ENCODE peak calls at places on chromosome 14, in six cellular contexts. One of them, this sample, is unnamed.

GRCh38 chr14:65250162-65250495 is 147.8 kb upstream of the MAX start:
- DNase-seq in SK-N-SH: no peak
- DNase-seq in HepG2: no peak
- DNase-seq in GM12878: no peak
- DNase-seq in H1: no peak
- DNase-seq in K562: no peak
- DNase-seq in this sample: no peak

GRCh38 chr14:103400537-103400936 is 15.3 kb downstream of the MARK3 start:
- DNase-seq in SK-N-SH: no peak
- DNase-seq in HepG2: no peak
- DNase-seq in GM12878: no peak
- DNase-seq in H1: no peak
- DNase-seq in K562: no peak
- DNase-seq in this sample: no peak

GRCh38 chr14:101508948-101509729 is 52.2 kb upstream of the DIO3 start:
- DNase-seq in SK-N-SH: no peak
- DNase-seq in HepG2: no peak
- DNase-seq in GM12878: no peak
- DNase-seq in H1: no peak
- DNase-seq in K562: no peak
- DNase-seq in this sample: no peak

GRCh38 chr14:68651652-68652432 is 141.0 kb downstream of the ZFP36L1 start:
- DNase-seq in SK-N-SH: no peak
- DNase-seq in HepG2: no peak
- DNase-seq in GM12878: no peak
- DNase-seq in H1: no peak
- DNase-seq in K562: peak
- DNase-seq in this sample: no peak

GRCh38 chr14:74402264-74403251 is 23.5 kb downstream of the SYNDIG1L start:
- DNase-seq in SK-N-SH: peak
- DNase-seq in HepG2: no peak
- DNase-seq in GM12878: no peak
- DNase-seq in H1: no peak
- DNase-seq in K562: no peak
- DNase-seq in this sample: no peak

GRCh38 chr14:105931808-105932483 is 405.6 kb downstream of the TMEM121 start:
- DNase-seq in SK-N-SH: peak
- DNase-seq in HepG2: no peak
- DNase-seq in GM12878: no peak
- DNase-seq in H1: no peak
- DNase-seq in K562: peak
- DNase-seq in this sample: no peak

GRCh38 chr14:54348923-54349615 is 47.7 kb upstream of the CDKN3 start:
- DNase-seq in SK-N-SH: no peak
- DNase-seq in HepG2: no peak
- DNase-seq in GM12878: no peak
- DNase-seq in H1: no peak
- DNase-seq in K562: no peak
- DNase-seq in this sample: no peak

GRCh38 chr14:32430326-32430725 is 101.2 kb downstream of the AKAP6 start:
- DNase-seq in SK-N-SH: no peak
- DNase-seq in HepG2: no peak
- DNase-seq in GM12878: no peak
- DNase-seq in H1: no peak
- DNase-seq in K562: peak
- DNase-seq in this sample: no peak

GRCh38 chr14:22384167-22384549 is 204.9 kb downstream of the DAD1 start:
- DNase-seq in SK-N-SH: no peak
- DNase-seq in HepG2: no peak
- DNase-seq in GM12878: no peak
- DNase-seq in H1: no peak
- DNase-seq in K562: no peak
- DNase-seq in this sample: no peak

GRCh38 chr14:62101650-62102355 is 339.6 kb downstream of the SNAPC1 start:
- DNase-seq in SK-N-SH: no peak
- DNase-seq in HepG2: no peak
- DNase-seq in GM12878: no peak
- DNase-seq in H1: no peak
- DNase-seq in K562: no peak
- DNase-seq in this sample: no peak

GRCh38 chr14:101666264-101666663 is 95.2 kb upstream of the PPP2R5C start:
- DNase-seq in SK-N-SH: no peak
- DNase-seq in HepG2: no peak
- DNase-seq in GM12878: no peak
- DNase-seq in H1: no peak
- DNase-seq in K562: no peak
- DNase-seq in this sample: no peak

GRCh38 chr14:103362780-103363179 is 22.4 kb upstream of the MARK3 start:
- DNase-seq in SK-N-SH: no peak
- DNase-seq in HepG2: no peak
- DNase-seq in GM12878: no peak
- DNase-seq in H1: no peak
- DNase-seq in K562: peak
- DNase-seq in this sample: no peak

GRCh38 chr14:73795974-73796373 is 55.7 kb upstream of the PTGR2 start:
- DNase-seq in SK-N-SH: no peak
- DNase-seq in HepG2: peak
- DNase-seq in GM12878: no peak
- DNase-seq in H1: no peak
- DNase-seq in K562: no peak
- DNase-seq in this sample: no peak

GRCh38 chr14:65329911-65330310 is 82.6 kb upstream of the FUT8 start:
- DNase-seq in SK-N-SH: no peak
- DNase-seq in HepG2: no peak
- DNase-seq in GM12878: no peak
- DNase-seq in H1: no peak
- DNase-seq in K562: peak
- DNase-seq in this sample: no peak

GRCh38 chr14:89185919-89186849 is 230.8 kb downstream of the FOXN3 start:
- DNase-seq in SK-N-SH: no peak
- DNase-seq in HepG2: no peak
- DNase-seq in GM12878: no peak
- DNase-seq in H1: no peak
- DNase-seq in K562: peak
- DNase-seq in this sample: no peak

GRCh38 chr14:63642229-63642611 is 549 bp upstream of the WDR89 start:
- DNase-seq in SK-N-SH: peak
- DNase-seq in HepG2: peak
- DNase-seq in GM12878: peak
- DNase-seq in H1: peak
- DNase-seq in K562: peak
- DNase-seq in this sample: peak
- TF ChIP-seq CTCF in SK-N-SH: no peak
- TF ChIP-seq CTCF in HepG2: no peak
- TF ChIP-seq CTCF in GM12878: no peak
- TF ChIP-seq CTCF in H1: no peak
- TF ChIP-seq CTCF in K562: no peak
- TF ChIP-seq CTCF in this sample: no peak

GRCh38 chr14:30214014-30214413 is 286.4 kb upstream of the PRKD1 start:
- DNase-seq in SK-N-SH: no peak
- DNase-seq in HepG2: no peak
- DNase-seq in GM12878: no peak
- DNase-seq in H1: no peak
- DNase-seq in K562: no peak
- DNase-seq in this sample: no peak
- TF ChIP-seq GABPA in SK-N-SH: no peak
- TF ChIP-seq GABPA in HepG2: no peak
- TF ChIP-seq GABPA in GM12878: no peak
- TF ChIP-seq GABPA in H1: no peak
- TF ChIP-seq GABPA in K562: no peak
- TF ChIP-seq GABPA in this sample: no peak

GRCh38 chr14:95346820-95347219 is 27.1 kb upstream of the CLMN start:
- DNase-seq in SK-N-SH: no peak
- DNase-seq in HepG2: no peak
- DNase-seq in GM12878: no peak
- DNase-seq in H1: no peak
- DNase-seq in K562: no peak
- DNase-seq in this sample: no peak

GRCh38 chr14:95346266-95346665 is 26.6 kb upstream of the CLMN start:
- DNase-seq in SK-N-SH: no peak
- DNase-seq in HepG2: no peak
- DNase-seq in GM12878: no peak
- DNase-seq in H1: no peak
- DNase-seq in K562: no peak
- DNase-seq in this sample: no peak

GRCh38 chr14:95345032-95345431 is 25.3 kb upstream of the CLMN start:
- DNase-seq in SK-N-SH: no peak
- DNase-seq in HepG2: no peak
- DNase-seq in GM12878: no peak
- DNase-seq in H1: no peak
- DNase-seq in K562: no peak
- DNase-seq in this sample: no peak

GRCh38 chr14:95349241-95349640 is 29.5 kb upstream of the CLMN start:
- DNase-seq in SK-N-SH: no peak
- DNase-seq in HepG2: no peak
- DNase-seq in GM12878: no peak
- DNase-seq in H1: no peak
- DNase-seq in K562: no peak
- DNase-seq in this sample: no peak

DNA sequence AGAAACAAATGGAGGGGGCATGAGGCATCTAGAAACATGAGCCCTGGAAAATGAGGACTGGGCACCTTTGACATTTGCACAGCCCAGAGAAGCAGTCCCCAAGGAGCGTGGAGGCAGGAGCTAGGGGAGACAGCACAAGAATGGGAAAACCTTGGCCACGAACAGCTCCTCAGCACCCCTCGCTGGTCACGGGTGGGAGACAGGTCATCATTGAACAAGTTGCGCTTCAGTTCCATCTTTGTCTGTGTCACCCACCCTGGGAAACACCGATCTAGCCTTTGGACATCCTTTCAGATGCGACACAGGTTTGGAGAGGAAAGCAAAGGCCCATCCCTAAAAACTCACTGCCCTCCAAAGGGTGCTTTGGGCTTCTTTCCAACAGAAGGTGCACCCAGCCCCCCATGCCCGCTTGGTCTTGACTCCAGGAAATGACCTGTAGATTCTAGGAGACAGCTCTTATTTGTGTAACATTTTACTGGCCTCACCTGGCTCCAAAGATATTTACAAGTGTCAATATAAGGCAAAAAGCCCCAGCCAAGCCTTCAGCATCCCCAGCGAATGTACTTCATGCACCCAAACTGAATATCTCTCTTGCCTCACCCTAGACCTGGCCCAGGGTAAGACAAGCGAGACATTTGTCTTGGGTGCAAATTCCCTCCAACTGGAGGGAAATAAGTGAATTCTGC is 28.8 kb upstream of the CLMN start:
- DNase-seq in SK-N-SH: no peak
- DNase-seq in HepG2: no peak
- DNase-seq in GM12878: no peak
- DNase-seq in H1: no peak
- DNase-seq in K562: no peak
- DNase-seq in this sample: no peak
- TF ChIP-seq CTCF in SK-N-SH: no peak
- TF ChIP-seq CTCF in HepG2: peak
- TF ChIP-seq CTCF in GM12878: no peak
- TF ChIP-seq CTCF in H1: peak
- TF ChIP-seq CTCF in K562: no peak
- TF ChIP-seq CTCF in this sample: no peak

GRCh38 chr14:104424406-104425072 is 155.0 kb upstream of the C14orf180 start:
- DNase-seq in SK-N-SH: peak
- DNase-seq in HepG2: no peak
- DNase-seq in GM12878: no peak
- DNase-seq in H1: no peak
- DNase-seq in K562: no peak
- DNase-seq in this sample: no peak
- TF ChIP-seq GABPA in SK-N-SH: no peak
- TF ChIP-seq GABPA in HepG2: no peak
- TF ChIP-seq GABPA in GM12878: no peak
- TF ChIP-seq GABPA in H1: no peak
- TF ChIP-seq GABPA in K562: no peak
- TF ChIP-seq GABPA in this sample: no peak

DNA sequence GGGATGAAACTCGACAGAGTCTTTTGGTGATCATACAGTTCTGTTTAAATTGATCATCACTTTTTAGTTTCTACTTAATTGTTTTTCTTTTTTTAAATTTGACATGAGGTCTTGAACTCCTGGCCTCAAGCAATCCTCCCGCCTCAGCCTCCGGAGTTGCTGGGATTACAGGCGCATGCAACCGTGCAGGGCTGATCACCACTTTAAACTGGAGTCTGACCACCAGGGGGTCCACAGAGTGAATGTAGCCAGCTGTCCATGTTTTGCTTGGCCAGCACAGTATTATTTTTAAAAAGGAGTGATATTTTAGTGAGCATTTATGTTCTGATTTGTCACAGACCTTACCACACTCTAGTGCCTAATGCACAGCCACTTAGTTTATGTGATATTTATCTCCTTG is 10.7 kb downstream of the DAAM1 start:
- DNase-seq in SK-N-SH: peak
- DNase-seq in HepG2: no peak
- DNase-seq in GM12878: no peak
- DNase-seq in H1: no peak
- DNase-seq in K562: peak
- DNase-seq in this sample: no peak
- TF ChIP-seq CTCF in SK-N-SH: peak
- TF ChIP-seq CTCF in HepG2: no peak
- TF ChIP-seq CTCF in GM12878: no peak
- TF ChIP-seq CTCF in H1: no peak
- TF ChIP-seq CTCF in K562: no peak
- TF ChIP-seq CTCF in this sample: no peak

DNA sequence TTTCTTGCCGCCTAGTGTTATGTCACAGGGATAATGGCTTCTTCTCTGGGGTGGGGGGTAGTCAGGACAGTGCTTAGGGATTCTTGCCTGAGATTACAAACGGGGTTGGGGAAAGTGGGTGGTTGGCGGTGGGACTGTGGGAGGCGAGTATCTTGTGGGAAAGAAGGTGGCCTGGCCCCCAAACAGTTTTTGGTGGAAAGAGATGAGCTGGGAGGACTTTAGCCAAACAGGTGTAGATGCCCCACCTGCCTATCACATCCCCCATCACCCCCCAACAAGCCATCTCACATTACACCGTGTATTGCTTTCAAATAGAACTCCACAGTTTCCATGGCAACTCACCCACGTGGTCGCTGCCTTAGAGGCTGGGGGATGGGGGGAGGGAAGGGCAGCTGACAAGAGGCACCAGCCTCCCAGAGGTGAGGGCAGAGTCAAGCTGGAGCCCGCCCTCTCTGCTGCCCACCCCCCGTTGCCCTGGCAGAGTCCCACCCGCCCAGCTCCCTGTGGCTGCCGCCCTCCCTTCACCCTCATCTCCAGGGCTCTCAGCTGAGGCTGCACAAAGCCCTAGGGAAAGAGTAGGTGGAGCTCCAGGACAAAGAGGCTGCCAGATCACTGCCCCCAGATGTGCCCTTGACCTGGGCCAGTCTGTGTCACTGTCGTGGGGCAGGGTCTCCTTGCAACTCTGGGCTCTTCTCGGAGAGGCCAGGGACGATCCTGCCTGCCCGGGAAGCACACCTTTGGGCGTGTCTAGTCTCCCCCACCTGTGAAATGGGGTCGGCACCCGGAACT is 98.3 kb downstream of the LRRC74A start:
- DNase-seq in SK-N-SH: peak
- DNase-seq in HepG2: peak
- DNase-seq in GM12878: no peak
- DNase-seq in H1: peak
- DNase-seq in K562: no peak
- DNase-seq in this sample: no peak
- TF ChIP-seq GABPA in SK-N-SH: no peak
- TF ChIP-seq GABPA in HepG2: no peak
- TF ChIP-seq GABPA in GM12878: no peak
- TF ChIP-seq GABPA in H1: no peak
- TF ChIP-seq GABPA in K562: no peak
- TF ChIP-seq GABPA in this sample: no peak